ENCODE peak calls at places on chromosomes 7 and 10, in eight cellular contexts. Z is psoas muscle; X is stimulated activated effector memory CD8-positive, alpha-beta T cell treated with anti-CD3 and anti-CD28 coated beads, Interleukin-12 subunit alpha, Interleukin-12 subunit beta, amount 100 ng/mL, for 72 hours; K is activated gamma-delta T cell treated with Interleukin-2 at 50 U/mL for 16 hours; U is activated naive CD8-positive, alpha-beta T cell treated with anti-CD3 and anti-CD28 coated beads, Interleukin-2, amount 50 U/mL, for 24 hours; P is adrenal gland; N is stimulated activated CD8-positive, alpha-beta memory T cell treated with anti-CD3 and anti-CD28 coated beads, Interleukin-4, amount 100 ng/mL, for 1 hour; I is activated CD8-positive, alpha-beta memory T cell treated with anti-CD3 and anti-CD28 coated beads for 24 hours. Y is an unnamed sample.

GRCh38 chr10:88110355-88110754 is 246.9 kb downstream of the PTEN start:
- DNase-seq in K (no peak), P (no peak), X (no peak), I (no peak), Z (no peak), U (no peak), N (no peak), Y (no peak)

GRCh38 chr10:132873395-132873794 is 69.0 kb downstream of the CFAP46 start:
- DNase-seq in P (no peak), I (no peak), X (no peak), N (no peak), Z (no peak), K (no peak), U (no peak), Y (no peak)

GRCh38 chr10:101569838-101570763 is 18.0 kb downstream of the POLL start:
- DNase-seq in I (peak), Z (peak), N (peak), X (peak), U (peak), P (peak), K (peak), Y (peak)

GRCh38 chr7:96331233-96331632 is 9.3 kb upstream of the SLC25A13 start:
- DNase-seq in Z (no peak), K (no peak), P (no peak), N (no peak), X (no peak), U (no peak), I (no peak), Y (no peak)

GRCh38 chr10:6844251-6844650 is 264.2 kb upstream of the PRKCQ start:
- DNase-seq in U (no peak), N (no peak), K (no peak), P (no peak), I (no peak), Z (no peak), X (no peak), Y (no peak)

GRCh38 chr10:5594271-5595036 is 69.7 kb downstream of the CALML3 start:
- DNase-seq in K (no peak), X (no peak), N (no peak), Z (no peak), U (no peak), P (no peak), I (no peak), Y (no peak)

GRCh38 chr10:59971915-59972314 is 65.6 kb upstream of the CCDC6 start:
- DNase-seq in X (no peak), K (no peak), U (no peak), I (no peak), N (no peak), P (no peak), Z (no peak), Y (no peak)

GRCh38 chr10:22617516-22617915 is 96.9 kb downstream of the PIP4K2A start:
- DNase-seq in N (no peak), I (no peak), K (no peak), Z (no peak), X (no peak), U (no peak), P (no peak), Y (no peak)

GRCh38 chr7:22193361-22194016 is 163.5 kb downstream of the RAPGEF5 start:
- DNase-seq in K (no peak), N (no peak), P (peak), X (no peak), U (no peak), Z (no peak), I (no peak), Y (no peak)

GRCh38 chr7:29282819-29283414 is 88.3 kb downstream of the CHN2 start:
- DNase-seq in I (no peak), K (no peak), X (no peak), U (no peak), N (no peak), P (no peak), Z (no peak), Y (no peak)

GRCh38 chr7:44531421-44532380 is 9.4 kb downstream of the NPC1L1 start:
- DNase-seq in N (no peak), K (no peak), I (no peak), P (no peak), Z (no peak), U (no peak), X (no peak), Y (no peak)

GRCh38 chr7:55050286-55050685 is 31.5 kb downstream of the EGFR start:
- DNase-seq in X (no peak), P (no peak), N (no peak), I (no peak), U (no peak), Z (no peak), K (no peak), Y (no peak)

GRCh38 chr10:13496164-13496563 is 32.6 kb downstream of the BEND7 start:
- DNase-seq in N (no peak), P (no peak), Z (no peak), U (no peak), X (no peak), I (no peak), K (no peak), Y (no peak)

GRCh38 chr7:28658392-28658791 is 246.1 kb downstream of the CREB5 start:
- DNase-seq in X (no peak), N (no peak), Z (no peak), K (no peak), P (no peak), I (no peak), U (no peak), Y (no peak)

GRCh38 chr7:134712196-134712595 is 65.5 kb downstream of the BPGM start:
- DNase-seq in P (no peak), X (no peak), U (no peak), I (no peak), K (no peak), N (no peak), Z (no peak), Y (no peak)

GRCh38 chr7:41130596-41131236 is 572.2 kb downstream of the INHBA start:
- DNase-seq in K (no peak), X (no peak), P (no peak), Z (no peak), N (no peak), U (no peak), I (no peak), Y (no peak)

GRCh38 chr7:98334077-98334476 is 52.6 kb downstream of the BRI3 start:
- DNase-seq in U (no peak), I (no peak), K (no peak), P (no peak), X (no peak), Z (no peak), N (no peak), Y (no peak)